ENCODE peak calls at places on chromosomes 16 and 17, in nine cellular contexts. U, T, N, H, Y, J, R, X and C are unnamed samples.

GRCh38 chr17:80961516-80961915 is 30.1 kb upstream of the CHMP6 start:
- DNase-seq in J (no peak), N (no peak), H (no peak), T (no peak), X (no peak), R (no peak), Y (no peak), U (no peak), C (no peak)

GRCh38 chr16:46696957-46697356 is 7.5 kb downstream of the ORC6 start:
- DNase-seq in H (no peak), T (no peak), X (no peak), J (no peak), Y (no peak), N (no peak), R (no peak), U (no peak), C (no peak)

GRCh38 chr17:45584092-45585036 is 93.8 kb upstream of the PLEKHM1 start:
- DNase-seq in R (no peak), Y (peak), N (no peak), T (peak), X (no peak), J (peak), U (no peak), H (peak), C (no peak)

GRCh38 chr17:75642221-75643032 is 9.2 kb downstream of the SMIM5 start:
- DNase-seq in Y (no peak), N (no peak), R (no peak), H (no peak), J (no peak), U (no peak), X (no peak), T (no peak), C (no peak)

GRCh38 chr16:27190316-27190871 is 12.9 kb upstream of the KDM8 start:
- DNase-seq in U (no peak), R (no peak), N (no peak), J (no peak), Y (no peak), X (no peak), H (no peak), T (no peak), C (no peak)

GRCh38 chr16:51429041-51429440 is 278.0 kb upstream of the SALL1 start:
- DNase-seq in R (no peak), U (peak), Y (no peak), H (no peak), N (no peak), X (no peak), T (no peak), J (no peak), C (no peak)

GRCh38 chr17:54882371-54882770 is 18.3 kb upstream of the TOM1L1 start:
- DNase-seq in J (no peak), T (no peak), X (no peak), U (no peak), N (no peak), H (no peak), R (no peak), Y (no peak), C (no peak)

GRCh38 chr17:82963104-82963950 is 116.1 kb upstream of the METRNL start:
- DNase-seq in X (peak), T (peak), H (no peak), Y (peak), J (no peak), U (peak), N (peak), R (no peak), C (no peak)

GRCh38 chr17:52096056-52096455 is 62.5 kb downstream of the CA10 start:
- DNase-seq in U (no peak), T (no peak), X (no peak), H (no peak), N (no peak), J (no peak), Y (no peak), R (no peak), C (no peak)

GRCh38 chr17:44794699-44795413 is 35.2 kb downstream of the GJC1 start:
- DNase-seq in R (peak), N (no peak), U (no peak), X (no peak), T (no peak), H (no peak), Y (no peak), J (peak), C (no peak)

GRCh38 chr17:7438050-7438614 is 1.2 kb upstream of the FGF11 start:
- DNase-seq in J (no peak), H (peak), R (no peak), Y (peak), N (no peak), X (no peak), T (peak), U (no peak), C (no peak)

GRCh38 chr17:80786470-80786869 is 205.2 kb upstream of the CHMP6 start:
- DNase-seq in N (no peak), T (no peak), Y (no peak), X (no peak), U (no peak), J (no peak), R (no peak), H (peak), C (no peak)

GRCh38 chr16:68948230-68948910 is 105.0 kb downstream of the TANGO6 start:
- DNase-seq in Y (no peak), T (no peak), R (no peak), J (no peak), X (no peak), N (no peak), H (no peak), U (no peak), C (no peak)

GRCh38 chr17:7557825-7558543 is 566 bp upstream of the TNFSF13 start:
- DNase-seq in X (peak), Y (peak), U (no peak), T (peak), R (no peak), H (peak), J (peak), N (peak), C (no peak)

GRCh38 chr16:18796377-18796776 is 5.0 kb downstream of the ARL6IP1 start:
- DNase-seq in N (no peak), R (no peak), J (no peak), X (no peak), T (no peak), U (no peak), Y (no peak), H (no peak), C (no peak)

GRCh38 chr16:57138281-57138935 is 46.0 kb downstream of the CPNE2 start:
- DNase-seq in T (no peak), J (no peak), U (no peak), R (no peak), X (no peak), N (no peak), Y (no peak), H (no peak), C (no peak)

GRCh38 chr17:29603109-29603674 is 10.3 kb downstream of the ANKRD13B start:
- DNase-seq in R (no peak), H (no peak), N (no peak), U (no peak), T (no peak), J (no peak), X (no peak), Y (no peak), C (no peak)

GRCh38 chr17:17849147-17849820 is 12.5 kb upstream of the SREBF1 start:
- DNase-seq in H (no peak), J (no peak), N (peak), T (peak), R (no peak), Y (no peak), X (peak), U (no peak), C (no peak)

GRCh38 chr17:36682804-36683203 is 81.4 kb downstream of the MRM1 start:
- DNase-seq in Y (no peak), R (no peak), U (no peak), N (no peak), J (no peak), H (no peak), X (no peak), T (no peak), C (no peak)

GRCh38 chr16:48432136-48432535 is 46.9 kb upstream of the SIAH1 start:
- DNase-seq in X (no peak), U (no peak), R (no peak), H (peak), J (no peak), T (no peak), N (no peak), Y (peak), C (no peak)

GRCh38 chr17:79836952-79837887 is 2.0 kb downstream of the CBX4 start:
- DNase-seq in T (peak), U (no peak), H (peak), Y (peak), R (no peak), X (no peak), N (peak), J (no peak), C (no peak)

GRCh38 chr16:72722552-72722951 is 325.4 kb downstream of the ZFHX3 start:
- DNase-seq in Y (peak), J (no peak), R (no peak), U (no peak), N (no peak), T (no peak), H (no peak), X (no peak), C (peak)

GRCh38 chr16:71883193-71883848 is 661 bp downstream of the ZNF821 start:
- DNase-seq in X (no peak), J (peak), R (no peak), U (no peak), H (peak), Y (peak), N (no peak), T (peak), C (no peak)

GRCh38 chr17:2399572-2400473 is 1.0 kb downstream of the MNT start:
- DNase-seq in N (peak), Y (peak), X (peak), U (peak), H (peak), R (peak), T (peak), J (peak), C (no peak)

GRCh38 chr17:69654981-69655581 is 240.6 kb downstream of the MAP2K6 start:
- DNase-seq in T (no peak), H (no peak), Y (no peak), X (no peak), R (no peak), U (peak), J (no peak), N (no peak), C (no peak)

GRCh38 chr16:12110361-12111107 is 134.0 kb downstream of the SNX29 start:
- DNase-seq in T (no peak), H (no peak), Y (no peak), X (no peak), N (no peak), U (no peak), J (no peak), R (no peak), C (no peak)

GRCh38 chr17:49949634-49950033 is 19.4 kb upstream of the DLX4 start:
- DNase-seq in Y (no peak), J (no peak), N (no peak), T (no peak), U (no peak), X (no peak), H (no peak), R (no peak), C (no peak)

GRCh38 chr16:48918520-48919258 is 308.7 kb upstream of the N4BP1 start:
- DNase-seq in Y (peak), R (no peak), U (no peak), T (no peak), J (peak), N (no peak), H (no peak), X (no peak), C (no peak)

GRCh38 chr17:12883472-12883871 is 94.2 kb downstream of the ARHGAP44 start:
- DNase-seq in H (no peak), U (no peak), R (no peak), T (no peak), Y (no peak), N (no peak), X (no peak), J (no peak), C (no peak)

GRCh38 chr17:75238684-75239191 is 22.7 kb downstream of the GGA3 start:
- DNase-seq in N (peak), T (no peak), X (no peak), U (peak), Y (peak), J (peak), H (peak), R (peak), C (no peak)

GRCh38 chr16:1645914-1646525 is 32.1 kb upstream of the JPT2 start:
- DNase-seq in N (no peak), Y (no peak), X (no peak), T (no peak), U (no peak), R (peak), H (peak), J (no peak), C (no peak)

GRCh38 chr16:71526111-71526998 is at the start of gene CHST4:
- DNase-seq in J (no peak), U (peak), Y (peak), R (peak), N (peak), X (no peak), T (no peak), H (no peak), C (no peak)

GRCh38 chr16:88705076-88705684 is 1.0 kb downstream of the RNF166 start:
- DNase-seq in J (no peak), Y (no peak), H (no peak), R (no peak), U (no peak), T (peak), N (no peak), X (no peak), C (no peak)

GRCh38 chr17:28320215-28321061 is 1.4 kb downstream of the TMEM97 start:
- DNase-seq in Y (no peak), J (no peak), R (no peak), H (no peak), N (no peak), X (no peak), U (no peak), T (no peak), C (no peak)

GRCh38 chr17:80069886-80070177 is 31.5 kb upstream of the GAA start:
- DNase-seq in U (no peak), J (no peak), N (no peak), X (no peak), R (no peak), H (no peak), Y (no peak), T (no peak), C (no peak)

GRCh38 chr17:68792042-68792685 is 163.0 kb downstream of the ABCA8 start:
- DNase-seq in Y (no peak), J (no peak), U (peak), N (no peak), T (no peak), R (no peak), H (no peak), X (no peak), C (no peak)

GRCh38 chr16:87178177-87178863 is 138.9 kb downstream of the C16orf95 start:
- DNase-seq in Y (peak), T (no peak), U (no peak), J (no peak), N (no peak), X (no peak), H (no peak), R (no peak), C (no peak)

GRCh38 chr17:2885751-2886150 is 89.5 kb downstream of the RAP1GAP2 start:
- DNase-seq in R (no peak), X (no peak), J (no peak), N (no peak), U (no peak), T (no peak), Y (no peak), H (no peak), C (no peak)